ENCODE peak calls at places on chromosomes 16 and 17, in ten cellular contexts. G is cardiac muscle cell; S is colonic mucosa; I is D721Med; P is GM10248; M is OCI-LY7; N is foreskin keratinocyte; Q is omental fat pad; Z is tibial artery; T is CD4-positive, alpha-beta T cell. E is an unnamed sample.

GRCh38 chr17:27586203-27586701 is 44.7 kb upstream of the LGALS9 start:
- DNase-seq in G (peak), S (no peak), I (no peak), P (no peak), M (no peak), N (peak), Q (no peak), Z (no peak), T (no peak), E (no peak)

GRCh38 chr17:57782051-57782490 is 37.0 kb upstream of the CCDC182 start:
- DNase-seq in G (peak), S (no peak), I (no peak), P (no peak), M (no peak), N (no peak), Q (no peak), Z (no peak), T (no peak), E (no peak)

GRCh38 chr16:47625115-47625567 is 164.0 kb downstream of the PHKB start:
- DNase-seq in G (no peak), S (no peak), I (no peak), P (no peak), M (no peak), N (no peak), Q (no peak), Z (no peak), T (no peak), E (no peak)

GRCh38 chr16:3601614-3602319 is 9.6 kb downstream of the SLX4 start:
- DNase-seq in G (no peak), S (no peak), I (no peak), P (no peak), M (no peak), N (no peak), Q (no peak), Z (no peak), T (no peak), E (no peak)

GRCh38 chr17:64519601-64520000 is 12.8 kb downstream of the CEP95 start:
- DNase-seq in G (no peak), S (no peak), I (no peak), P (no peak), M (no peak), N (no peak), Q (no peak), Z (no peak), T (no peak), E (no peak)

GRCh38 chr16:76639685-76640289 is 362.6 kb downstream of the CNTNAP4 start:
- DNase-seq in G (peak), S (peak), I (no peak), P (no peak), M (peak), N (no peak), Q (no peak), Z (no peak), T (no peak), E (no peak)

GRCh38 chr16:66035096-66035495 is 331.4 kb upstream of the CDH5 start:
- DNase-seq in G (no peak), S (no peak), I (no peak), P (no peak), M (no peak), N (no peak), Q (no peak), Z (no peak), T (no peak), E (no peak)

GRCh38 chr16:29816694-29817441 is 916 bp downstream of the PAGR1 start:
- DNase-seq in G (peak), S (peak), I (no peak), P (peak), M (peak), N (no peak), Q (no peak), Z (peak), T (peak), E (no peak)

GRCh38 chr16:30950516-30951073 is 1.7 kb downstream of the ORAI3 start:
- DNase-seq in G (no peak), S (no peak), I (no peak), P (no peak), M (no peak), N (no peak), Q (no peak), Z (no peak), T (no peak), E (no peak)

GRCh38 chr17:80615311-80615710 is 70.7 kb downstream of the RPTOR start:
- DNase-seq in G (no peak), S (no peak), I (peak), P (no peak), M (no peak), N (no peak), Q (no peak), Z (no peak), T (no peak), E (no peak)

GRCh38 chr16:4215106-4215505 is 26.8 kb downstream of the SRL start:
- DNase-seq in G (no peak), S (no peak), I (no peak), P (no peak), M (no peak), N (no peak), Q (no peak), Z (no peak), T (no peak), E (no peak)

GRCh38 chr17:17723354-17724261 is 42.4 kb downstream of the RAI1 start:
- DNase-seq in G (peak), S (no peak), I (peak), P (peak), M (no peak), N (no peak), Q (no peak), Z (no peak), T (no peak), E (peak)

GRCh38 chr16:57871457-57871856 is 69.2 kb upstream of the KIFC3 start:
- DNase-seq in G (peak), S (no peak), I (no peak), P (no peak), M (no peak), N (peak), Q (no peak), Z (no peak), T (no peak), E (no peak)

GRCh38 chr16:11152677-11153321 is 103.2 kb downstream of the SOCS1 start:
- DNase-seq in G (no peak), S (no peak), I (no peak), P (no peak), M (no peak), N (no peak), Q (no peak), Z (no peak), T (no peak), E (no peak)

GRCh38 chr16:85561248-85562101 is 51.6 kb upstream of the GSE1 start:
- DNase-seq in G (no peak), S (no peak), I (no peak), P (no peak), M (no peak), N (no peak), Q (no peak), Z (no peak), T (no peak), E (no peak)

GRCh38 chr17:80640379-80641071 is 95.9 kb downstream of the RPTOR start:
- DNase-seq in G (no peak), S (no peak), I (no peak), P (no peak), M (no peak), N (no peak), Q (no peak), Z (no peak), T (no peak), E (no peak)

GRCh38 chr16:68234188-68235104 is 1.5 kb downstream of the ESRP2 start:
- DNase-seq in G (no peak), S (peak), I (no peak), P (no peak), M (no peak), N (peak), Q (no peak), Z (no peak), T (no peak), E (peak)

GRCh38 chr17:8965394-8966168 is at the start of gene PIK3R5:
- DNase-seq in G (no peak), S (peak), I (no peak), P (peak), M (peak), N (no peak), Q (no peak), Z (peak), T (peak), E (no peak)

GRCh38 chr17:40610359-40610758 is 37.3 kb downstream of the SMARCE1 start:
- DNase-seq in G (no peak), S (no peak), I (no peak), P (no peak), M (no peak), N (no peak), Q (no peak), Z (no peak), T (no peak), E (no peak)

GRCh38 chr17:17305282-17305801 is 2.2 kb downstream of the NT5M start:
- DNase-seq in G (peak), S (peak), I (no peak), P (peak), M (peak), N (no peak), Q (no peak), Z (no peak), T (peak), E (no peak)

GRCh38 chr16:58366247-58367031 is 25.8 kb upstream of the GINS3 start:
- DNase-seq in G (peak), S (no peak), I (no peak), P (no peak), M (no peak), N (peak), Q (no peak), Z (no peak), T (no peak), E (no peak)

GRCh38 chr17:14134456-14134855 is 65.2 kb downstream of the COX10 start:
- DNase-seq in G (no peak), S (no peak), I (no peak), P (no peak), M (no peak), N (no peak), Q (no peak), Z (no peak), T (no peak), E (no peak)

GRCh38 chr17:10117581-10118001 is 80.8 kb downstream of the GAS7 start:
- DNase-seq in G (no peak), S (no peak), I (no peak), P (peak), M (no peak), N (no peak), Q (no peak), Z (no peak), T (no peak), E (no peak)
- TF ChIP-seq CTCF in G (no peak), S (no peak), I (no peak), P (peak), M (no peak), N (no peak), Q (no peak), Z (no peak), T (no peak), E (no peak)

DNA sequence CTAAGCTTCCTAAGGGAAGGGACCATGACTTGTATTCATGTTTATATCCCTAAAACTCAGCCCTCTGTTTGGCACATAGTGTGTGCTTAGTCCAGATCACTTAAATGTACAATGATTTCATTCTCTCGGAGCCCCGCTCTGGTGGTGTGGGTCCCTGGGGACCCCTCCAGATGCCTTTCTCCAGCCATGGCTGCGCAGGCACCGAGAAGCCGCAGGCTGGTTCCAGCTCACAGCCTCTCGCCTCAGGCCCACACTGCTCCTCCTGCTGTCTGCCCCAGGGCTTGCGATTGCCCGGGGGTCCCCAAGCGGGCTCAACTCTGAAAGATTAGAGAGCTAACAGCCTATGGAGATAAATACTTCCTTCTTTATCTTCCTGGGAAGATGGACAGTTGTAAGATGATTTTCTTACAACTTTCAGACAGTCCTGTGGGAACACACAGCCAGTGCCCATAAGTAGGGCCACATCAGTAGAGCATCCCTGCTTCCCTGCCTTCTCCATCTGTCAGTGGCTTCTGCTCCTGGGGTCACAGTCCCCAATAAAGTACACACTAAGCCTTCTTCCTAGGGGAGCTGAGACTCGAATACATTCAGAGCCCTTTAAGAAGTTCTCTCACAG is 66.2 kb downstream of the CENPV start:
- DNase-seq in G (peak), S (no peak), I (no peak), P (peak), M (peak), N (no peak), Q (no peak), Z (no peak), T (no peak), E (no peak)
- TF ChIP-seq CTCF in G (peak), S (no peak), I (no peak), P (peak), M (peak), N (no peak), Q (no peak), Z (no peak), T (no peak), E (peak)

GRCh38 chr17:78042542-78042941 is 84.0 kb downstream of the TNRC6C start:
- DNase-seq in G (no peak), S (no peak), I (no peak), P (no peak), M (no peak), N (no peak), Q (no peak), Z (no peak), T (no peak), E (no peak)

GRCh38 chr17:78041401-78042179 is 83.1 kb downstream of the TNRC6C start:
- DNase-seq in G (peak), S (no peak), I (no peak), P (no peak), M (no peak), N (no peak), Q (no peak), Z (no peak), T (no peak), E (no peak)

GRCh38 chr17:78039581-78039980 is 81.1 kb downstream of the TNRC6C start:
- DNase-seq in G (no peak), S (no peak), I (no peak), P (no peak), M (no peak), N (no peak), Q (no peak), Z (no peak), T (no peak), E (no peak)

GRCh38 chr17:78038748-78039288 is 80.3 kb downstream of the TNRC6C start:
- DNase-seq in G (no peak), S (no peak), I (no peak), P (no peak), M (no peak), N (no peak), Q (no peak), Z (no peak), T (no peak), E (no peak)

DNA sequence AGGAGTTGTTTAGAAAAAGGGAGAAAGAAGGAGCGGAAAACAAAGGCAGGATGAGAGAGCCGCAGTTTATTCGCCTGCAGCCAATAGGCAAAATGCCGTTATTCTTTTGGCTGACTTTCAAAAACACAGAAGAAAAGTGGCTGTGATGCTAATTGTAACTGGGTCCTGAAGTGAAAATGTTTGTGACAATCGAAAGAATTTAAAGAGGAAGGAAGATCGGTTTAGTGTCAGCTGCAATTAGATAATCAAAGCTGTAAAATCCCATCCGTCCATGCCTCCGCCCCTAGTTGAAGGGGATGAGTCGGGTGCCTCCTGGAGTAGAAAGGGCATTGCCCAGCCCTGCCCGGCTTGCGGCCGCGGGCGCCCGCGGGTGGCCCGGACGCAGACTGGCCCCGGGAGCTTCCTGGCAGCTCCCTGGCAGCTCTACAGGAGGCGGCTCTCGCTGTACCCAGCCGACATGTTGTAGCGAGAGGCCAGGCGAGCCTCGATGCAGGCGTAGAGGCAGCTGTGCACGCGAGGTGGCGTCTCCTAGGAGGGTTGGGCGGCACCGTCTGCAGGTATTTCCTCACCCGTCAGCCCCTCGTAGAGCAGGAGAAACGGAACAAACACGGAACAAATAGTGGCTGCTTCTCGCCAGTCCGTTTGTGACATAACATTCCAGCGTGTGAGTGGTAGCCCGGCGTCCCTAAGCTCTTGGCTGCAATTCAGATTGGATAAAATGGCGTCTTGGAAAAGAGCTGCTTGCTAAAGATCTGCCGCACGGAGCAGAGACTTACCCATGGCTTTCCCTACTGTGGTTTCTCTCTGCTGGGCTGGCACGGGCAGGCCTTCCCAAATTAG is 82.3 kb downstream of the TNRC6C start:
- DNase-seq in G (peak), S (peak), I (no peak), P (peak), M (no peak), N (no peak), Q (no peak), Z (peak), T (peak), E (no peak)
- TF ChIP-seq CTCF in G (peak), S (no peak), I (peak), P (no peak), M (no peak), N (peak), Q (no peak), Z (no peak), T (no peak), E (no peak)

GRCh38 chr17:66957951-66958579 is 6.4 kb upstream of the CACNG4 start:
- DNase-seq in G (no peak), S (no peak), I (no peak), P (no peak), M (no peak), N (no peak), Q (no peak), Z (no peak), T (no peak), E (no peak)
- TF ChIP-seq CTCF in G (no peak), S (no peak), I (no peak), P (no peak), M (no peak), N (no peak), Q (no peak), Z (no peak), T (no peak), E (no peak)

GRCh38 chr16:81140930-81141780 is 45.0 kb upstream of the GCSH start:
- DNase-seq in G (no peak), S (no peak), I (no peak), P (no peak), M (peak), N (no peak), Q (no peak), Z (no peak), T (no peak), E (no peak)
- TF ChIP-seq CTCF in G (peak), S (no peak), I (no peak), P (no peak), M (peak), N (peak), Q (no peak), Z (no peak), T (no peak), E (peak)

GRCh38 chr16:73219176-73219575 is 171.2 kb upstream of the ZFHX3 start:
- DNase-seq in G (no peak), S (no peak), I (no peak), P (no peak), M (no peak), N (no peak), Q (no peak), Z (no peak), T (no peak), E (no peak)
- TF ChIP-seq CTCF in G (no peak), S (no peak), I (no peak), P (no peak), M (no peak), N (peak), Q (no peak), Z (no peak), T (no peak), E (peak)

GRCh38 chr17:1561420-1562177 is 993 bp downstream of the PITPNA start:
- DNase-seq in G (peak), S (peak), I (no peak), P (peak), M (peak), N (no peak), Q (no peak), Z (no peak), T (peak), E (no peak)
- TF ChIP-seq CTCF in G (peak), S (no peak), I (no peak), P (peak), M (peak), N (peak), Q (no peak), Z (peak), T (peak), E (peak)

GRCh38 chr17:74748279-74748528 is 224 bp upstream of the NHERF1 start:
- DNase-seq in G (no peak), S (no peak), I (no peak), P (no peak), M (no peak), N (no peak), Q (no peak), Z (no peak), T (no peak), E (no peak)

GRCh38 chr17:74749262-74750038 is 1.0 kb downstream of the NHERF1 start:
- DNase-seq in G (no peak), S (peak), I (no peak), P (no peak), M (peak), N (no peak), Q (no peak), Z (no peak), T (peak), E (no peak)

GRCh38 chr17:74746922-74747321 is 1.5 kb upstream of the NHERF1 start:
- DNase-seq in G (peak), S (no peak), I (no peak), P (no peak), M (no peak), N (no peak), Q (no peak), Z (no peak), T (no peak), E (no peak)

GRCh38 chr17:74750039-74750326 is 1.6 kb downstream of the NHERF1 start:
- DNase-seq in G (no peak), S (no peak), I (no peak), P (no peak), M (no peak), N (no peak), Q (no peak), Z (no peak), T (no peak), E (no peak)

DNA sequence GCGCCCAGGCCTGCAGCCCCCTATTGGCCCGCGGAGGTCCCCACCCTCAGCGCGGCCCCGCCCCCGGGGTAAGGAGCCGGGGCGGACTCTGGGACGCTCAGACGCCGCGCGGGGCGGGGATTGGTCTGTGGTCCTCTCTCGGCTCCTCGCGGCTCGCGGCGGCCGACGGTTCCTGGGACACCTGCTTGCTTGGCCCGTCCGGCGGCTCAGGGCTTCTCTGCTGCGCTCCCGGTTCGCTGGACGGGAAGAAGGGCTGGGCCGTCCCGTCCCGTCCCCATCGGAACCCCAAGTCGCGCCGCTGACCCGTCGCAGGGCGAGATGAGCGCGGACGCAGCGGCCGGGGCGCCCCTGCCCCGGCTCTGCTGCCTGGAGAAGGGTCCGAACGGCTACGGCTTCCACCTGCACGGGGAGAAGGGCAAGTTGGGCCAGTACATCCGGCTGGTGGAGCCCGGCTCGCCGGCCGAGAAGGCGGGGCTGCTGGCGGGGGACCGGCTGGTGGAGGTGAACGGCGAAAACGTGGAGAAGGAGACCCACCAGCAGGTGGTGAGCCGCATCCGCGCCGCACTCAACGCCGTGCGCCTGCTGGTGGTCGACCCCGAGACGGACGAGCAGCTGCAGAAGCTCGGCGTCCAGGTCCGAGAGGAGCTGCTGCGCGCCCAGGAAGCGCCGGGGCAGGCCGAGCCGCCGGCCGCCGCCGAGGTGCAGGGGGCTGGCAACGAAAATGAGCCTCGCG is at the start of gene NHERF1:
- DNase-seq in G (peak), S (peak), I (peak), P (peak), M (peak), N (peak), Q (peak), Z (peak), T (peak), E (peak)
- TF ChIP-seq CTCF in G (no peak), S (no peak), I (no peak), P (peak), M (peak), N (peak), Q (no peak), Z (no peak), T (no peak), E (peak)

E was measured in type B pancreatic cell.